ENCODE peak calls at places on chromosomes 7 and 10, in six cellular contexts. D is neuronal stem cell, C is IMR-90, E is H9, V is mesenchymal stem cell, L is H1. X is an unnamed sample.

GRCh38 chr10:42943025-42943818 is 133.6 kb upstream of the RET start:
- DNase-seq in E (no peak), C (no peak), L (no peak), V (no peak), D (no peak), X (no peak)

GRCh38 chr10:88651131-88651541 is 13.1 kb upstream of the LIPF start:
- DNase-seq in E (no peak), V (peak; percentile 74), C (peak; percentile 94), L (no peak), D (no peak), X (peak; percentile 88)

GRCh38 chr10:43440782-43441134 is 3.8 kb downstream of the ZNF487 start:
- DNase-seq in V (peak; percentile 28), L (no peak), D (no peak), C (no peak), E (no peak), X (no peak)

GRCh38 chr7:64793106-64793755 is 997 bp upstream of the ZNF138 start:
- DNase-seq in D (no peak), L (no peak), E (no peak), C (peak; percentile 33), V (no peak), X (no peak)

GRCh38 chr7:149456770-149457421 is 4.0 kb downstream of the ZNF777 start:
- DNase-seq in C (peak; percentile 20), V (no peak), L (no peak), D (no peak), E (no peak), X (no peak)

GRCh38 chr10:43610636-43611035 is 4.4 kb downstream of the ZNF485 start:
- DNase-seq in L (no peak), V (no peak), C (peak; percentile 43), D (no peak), E (no peak), X (no peak)

GRCh38 chr10:8242295-8242872 is 187.9 kb downstream of the GATA3 start:
- DNase-seq in L (no peak), D (no peak), E (no peak), C (no peak), V (no peak), X (no peak)

GRCh38 chr10:30433286-30433778 is 652 bp upstream of the MAP3K8 start:
- DNase-seq in L (no peak), D (peak; percentile 84), C (peak; percentile 67), E (peak; percentile 74), V (peak; percentile 88), X (peak; percentile 89)

GRCh38 chr7:42480304-42480665 is 243.3 kb upstream of the GLI3 start:
- DNase-seq in C (no peak), E (no peak), V (no peak), L (no peak), D (no peak), X (no peak)

GRCh38 chr7:68207676-68208075 is 1211.0 kb downstream of the TYW1 start:
- DNase-seq in C (no peak), L (no peak), V (no peak), D (no peak), E (no peak), X (no peak)

GRCh38 chr10:69124558-69125121 is 662 bp downstream of the VPS26A start:
- DNase-seq in E (peak; percentile 41), V (peak; percentile 78), D (no peak), L (no peak), C (peak; percentile 64), X (peak; percentile 65)

GRCh38 chr7:45524373-45524913 is 49.7 kb upstream of the ADCY1 start:
- DNase-seq in C (no peak), D (no peak), E (no peak), V (no peak), L (no peak), X (no peak)

GRCh38 chr7:77536413-77537135 is 521 bp upstream of the PTPN12 start:
- DNase-seq in L (peak; percentile 89), V (peak; percentile 96), C (peak; percentile 93), E (peak; percentile 98), D (peak; percentile 96), X (peak; percentile 99)

GRCh38 chr7:77538908-77539212 is 1.8 kb downstream of the PTPN12 start:
- DNase-seq in C (no peak), L (no peak), D (no peak), E (no peak), V (no peak), X (no peak)

GRCh38 chr7:77537136-77537594 is at the start of gene PTPN12:
- DNase-seq in E (no peak), L (no peak), D (no peak), V (no peak), C (no peak), X (peak; percentile 81)

GRCh38 chr7:77538186-77538907 is 1.3 kb downstream of the PTPN12 start:
- DNase-seq in L (peak; percentile 65), E (peak; percentile 77), V (peak; percentile 97), D (peak; percentile 68), C (peak; percentile 93), X (peak; percentile 86)

DNA sequence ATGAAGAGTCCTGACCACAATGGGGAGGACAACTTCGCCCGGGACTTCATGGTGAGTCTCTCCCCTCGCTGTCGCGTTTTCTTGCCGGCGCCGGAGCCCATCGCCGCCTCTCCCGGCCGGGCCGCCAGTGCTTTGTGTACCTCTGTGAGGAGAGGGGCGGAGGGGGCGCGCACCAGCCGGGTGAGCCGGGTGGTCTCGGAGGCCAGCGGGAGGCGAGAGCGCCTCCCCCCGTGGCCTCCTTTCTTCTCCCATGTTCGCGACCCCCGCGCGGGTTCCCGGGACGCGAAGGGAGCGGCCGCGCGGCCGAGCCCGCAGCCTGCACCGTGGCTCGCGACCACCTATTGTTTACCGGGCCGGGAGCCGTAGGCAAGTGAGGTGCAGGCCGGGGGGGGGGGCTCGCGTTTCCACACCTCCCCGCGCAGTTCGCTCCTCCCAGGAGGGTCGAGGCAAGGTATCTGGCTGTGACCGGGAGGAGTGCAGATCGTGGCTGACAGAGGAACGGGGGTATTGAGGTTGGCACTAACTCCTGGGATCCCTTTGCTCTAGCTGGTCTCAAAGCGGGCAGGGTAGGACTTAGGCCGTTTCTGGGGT is 595 bp downstream of the PTPN12 start:
- DNase-seq in D (peak; percentile 59), E (no peak), C (no peak), V (no peak), L (no peak), X (peak; percentile 18)
- H2BK120ac ChIP-seq in D (peak overlapping the region; percentile 87), E (no peak overlapping the region), C (peak overlapping the region; percentile 89), V (peak overlapping the region; percentile 97), L (peak overlapping the region; percentile 99), X (peak overlapping the region; percentile 60)

DNA sequence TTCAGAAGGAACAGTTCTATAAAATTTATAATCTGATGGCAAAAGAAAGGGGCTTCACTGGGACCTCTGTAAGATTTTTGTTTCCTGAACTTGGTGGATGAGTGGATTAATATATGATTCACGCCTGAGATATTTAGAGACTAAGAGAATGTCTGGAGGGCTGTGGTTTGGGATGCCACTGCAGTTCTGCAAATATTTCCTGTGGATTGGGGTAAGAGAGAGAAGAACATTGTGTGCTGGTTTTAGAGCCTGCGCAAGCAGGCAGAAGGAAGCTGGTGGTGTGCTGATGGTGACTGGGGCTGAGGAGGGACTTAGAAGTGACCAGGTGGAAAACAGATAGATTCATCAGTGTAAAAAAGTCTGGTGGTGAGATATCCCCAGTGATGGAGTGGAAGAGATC is 87.0 kb downstream of the SUGCT start:
- DNase-seq in C (peak; percentile 92), E (no peak), V (peak; percentile 95), D (no peak), L (no peak), X (peak; percentile 75)
- H2AFZ ChIP-seq in C (peak overlapping the region; percentile 44), E (no peak overlapping the region), V (no peak overlapping the region), D (no peak overlapping the region), L (no peak overlapping the region), X (no peak overlapping the region)

GRCh38 chr7:57256637-57257375 is 124.6 kb upstream of the ZNF479 start:
- DNase-seq in C (no peak), V (no peak), D (no peak), E (no peak), L (no peak), X (no peak)
- H3K9me3 ChIP-seq in C (peaks cover 24% of the 10 kb centered on the region), V (peaks cover 35% of the 10 kb centered on the region), D (peaks cover 29% of the 10 kb centered on the region), E (peaks cover 74% of the 10 kb centered on the region), L (peaks cover 41% of the 10 kb centered on the region), X (peaks cover 29% of the 10 kb centered on the region)

DNA sequence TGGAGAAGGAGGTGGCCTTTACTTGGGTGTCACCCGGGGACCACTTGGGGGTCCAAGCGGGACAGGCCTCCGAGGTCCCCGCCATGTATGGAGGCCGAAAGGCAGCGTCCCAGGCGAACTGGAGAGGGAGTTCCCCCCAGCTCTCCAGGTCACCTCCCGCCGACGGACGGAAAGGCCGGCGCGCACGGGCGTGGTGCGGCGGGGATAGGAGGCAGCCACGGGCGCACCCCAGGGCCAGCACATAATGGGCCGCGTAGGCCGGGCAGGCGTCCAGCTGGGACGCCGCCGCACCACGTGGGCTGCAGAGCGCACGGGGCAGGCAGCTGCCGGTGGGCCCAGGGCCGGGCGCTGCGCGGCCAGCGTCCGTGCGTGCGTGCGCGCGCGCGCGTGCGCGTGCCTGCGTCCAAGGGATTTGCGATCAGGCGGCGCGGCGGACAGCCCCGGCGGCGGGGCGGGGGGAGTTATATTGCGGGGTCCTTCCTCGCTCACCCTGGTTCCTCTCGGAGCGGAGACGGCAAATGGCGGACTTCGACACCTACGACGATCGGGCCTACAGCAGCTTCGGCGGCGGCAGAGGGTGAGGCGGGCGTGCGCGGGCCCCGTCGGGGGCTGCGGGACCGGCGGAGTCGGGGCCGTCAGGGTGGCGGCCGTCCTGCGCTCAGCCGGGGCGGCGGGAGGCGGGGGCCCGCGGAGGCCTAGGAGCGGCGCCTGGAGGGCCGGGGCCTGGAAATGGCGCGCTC is at the start of gene EIF4H:
- DNase-seq in E (peak; percentile 92), C (peak; percentile 95), D (peak; percentile 93), V (peak; percentile 91), L (peak; percentile 84), X (peak; percentile 98)
- H2BK120ac ChIP-seq in E (no peak within 1 kb of the TSS), C (peak within 1 kb of the TSS; percentile 78), D (no peak within 1 kb of the TSS), V (peak within 1 kb of the TSS; percentile 74), L (peak within 1 kb of the TSS; percentile 2), X (peak within 1 kb of the TSS; percentile 96)

GRCh38 chr10:75967491-75967890 is 536.1 kb downstream of the LRMDA start:
- DNase-seq in D (peak; percentile 5), E (peak; percentile 61), L (no peak), C (no peak), V (no peak), X (no peak)

GRCh38 chr10:75974080-75974479 is 542.7 kb downstream of the LRMDA start:
- DNase-seq in D (no peak), C (no peak), E (no peak), V (no peak), L (no peak), X (no peak)

GRCh38 chr10:75969031-75969430 is 537.6 kb downstream of the LRMDA start:
- DNase-seq in C (no peak), D (no peak), E (no peak), V (peak; percentile 17), L (no peak), X (no peak)

GRCh38 chr10:75972494-75973276 is 541.3 kb downstream of the LRMDA start:
- DNase-seq in D (no peak), E (no peak), C (peak; percentile 52), L (no peak), V (peak; percentile 89), X (no peak)

DNA sequence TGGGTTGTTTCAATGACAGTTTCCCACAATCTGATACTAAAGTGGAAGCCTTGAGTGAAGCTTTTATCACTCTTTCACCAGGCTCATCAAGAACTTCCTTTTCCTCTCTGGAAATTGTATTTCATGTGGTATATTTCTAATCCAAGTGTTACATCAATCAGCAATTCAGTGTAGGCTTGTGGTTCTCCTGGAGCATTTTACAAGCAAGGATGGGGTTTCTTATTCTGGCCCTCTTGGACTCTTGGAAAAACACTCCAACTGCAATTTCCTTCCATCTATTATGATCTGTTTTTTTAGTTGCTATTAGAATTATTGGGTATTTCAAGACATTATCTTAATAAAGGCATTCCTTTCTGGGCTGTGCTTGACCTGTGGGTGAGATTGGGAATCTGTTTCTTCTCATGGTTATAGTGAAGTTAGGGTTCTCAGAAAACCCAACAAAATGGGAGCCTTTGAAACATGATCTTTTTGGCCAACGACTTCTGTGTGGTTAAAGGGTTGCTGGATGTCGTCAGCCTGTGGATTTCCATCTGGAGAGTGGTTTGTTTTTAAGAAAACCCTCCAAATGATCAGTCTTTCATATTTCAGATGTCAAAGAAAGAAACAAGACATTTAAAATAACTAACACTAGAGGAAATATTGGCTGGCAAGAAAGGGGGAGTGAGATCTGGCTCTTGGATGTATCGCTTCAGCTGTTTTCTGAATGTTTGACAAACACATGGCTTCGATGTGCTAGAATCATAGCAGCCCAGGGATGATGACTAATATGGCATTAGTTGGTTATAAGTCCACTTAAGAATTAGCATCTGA is 540.2 kb downstream of the LRMDA start:
- DNase-seq in V (peak; percentile 86), E (no peak), D (no peak), C (peak; percentile 52), L (no peak), X (no peak)
- H2AFZ ChIP-seq in V (no peak overlapping the region), E (no peak overlapping the region), D (no peak overlapping the region), C (no peak overlapping the region), L (peak overlapping the region; percentile 20), X (no peak overlapping the region)

X was measured in trophoblast cell.